ENCODE peak calls at places on chromosomes 6 and 20, in eight cellular contexts. One of them, this sample, is unnamed.

GRCh38 chr6:9482030-9482731 is 932.7 kb downstream of the TFAP2A start:
- DNase-seq in glutamatergic neuron: no peak
- DNase-seq in endothelial cell: no peak
- DNase-seq in esophagus squamous epithelium: no peak
- DNase-seq in heart left ventricle: no peak
- DNase-seq in type B pancreatic cell: no peak
- DNase-seq in mesothelial cell of epicardium: no peak
- DNase-seq in lower leg skin: no peak
- DNase-seq in this sample: no peak

GRCh38 chr20:51871943-51872342 is 69.6 kb upstream of the SALL4 start:
- DNase-seq in glutamatergic neuron: no peak
- DNase-seq in endothelial cell: no peak
- DNase-seq in esophagus squamous epithelium: no peak
- DNase-seq in heart left ventricle: no peak
- DNase-seq in type B pancreatic cell: no peak
- DNase-seq in mesothelial cell of epicardium: no peak
- DNase-seq in lower leg skin: no peak
- DNase-seq in this sample: no peak

GRCh38 chr6:170167657-170168159 is 123.2 kb downstream of the DLL1 start:
- DNase-seq in glutamatergic neuron: no peak
- DNase-seq in endothelial cell: no peak
- DNase-seq in esophagus squamous epithelium: no peak
- DNase-seq in heart left ventricle: peak; percentile 65
- DNase-seq in type B pancreatic cell: no peak
- DNase-seq in mesothelial cell of epicardium: peak; percentile 10
- DNase-seq in lower leg skin: no peak
- DNase-seq in this sample: no peak

GRCh38 chr6:163751032-163751525 is 336.6 kb downstream of the QKI start:
- DNase-seq in glutamatergic neuron: no peak
- DNase-seq in endothelial cell: no peak
- DNase-seq in esophagus squamous epithelium: no peak
- DNase-seq in heart left ventricle: no peak
- DNase-seq in type B pancreatic cell: no peak
- DNase-seq in mesothelial cell of epicardium: no peak
- DNase-seq in lower leg skin: no peak
- DNase-seq in this sample: no peak

GRCh38 chr6:39914239-39914638 is 20.0 kb downstream of the MOCS1 start:
- DNase-seq in glutamatergic neuron: no peak
- DNase-seq in endothelial cell: no peak
- DNase-seq in esophagus squamous epithelium: no peak
- DNase-seq in heart left ventricle: no peak
- DNase-seq in type B pancreatic cell: no peak
- DNase-seq in mesothelial cell of epicardium: no peak
- DNase-seq in lower leg skin: no peak
- DNase-seq in this sample: no peak

GRCh38 chr6:140012146-140012545 is 637.7 kb upstream of the CITED2 start:
- DNase-seq in glutamatergic neuron: no peak
- DNase-seq in endothelial cell: no peak
- DNase-seq in esophagus squamous epithelium: no peak
- DNase-seq in heart left ventricle: no peak
- DNase-seq in type B pancreatic cell: no peak
- DNase-seq in mesothelial cell of epicardium: no peak
- DNase-seq in lower leg skin: no peak
- DNase-seq in this sample: no peak

GRCh38 chr20:38854654-38855066 is 49.2 kb downstream of the PPP1R16B start:
- DNase-seq in glutamatergic neuron: no peak
- DNase-seq in endothelial cell: no peak
- DNase-seq in esophagus squamous epithelium: no peak
- DNase-seq in heart left ventricle: no peak
- DNase-seq in type B pancreatic cell: no peak
- DNase-seq in mesothelial cell of epicardium: no peak
- DNase-seq in lower leg skin: no peak
- DNase-seq in this sample: no peak

GRCh38 chr6:169201985-169202384 is 51.7 kb downstream of the THBS2 start:
- DNase-seq in glutamatergic neuron: no peak
- DNase-seq in endothelial cell: no peak
- DNase-seq in esophagus squamous epithelium: no peak
- DNase-seq in heart left ventricle: no peak
- DNase-seq in type B pancreatic cell: no peak
- DNase-seq in mesothelial cell of epicardium: no peak
- DNase-seq in lower leg skin: no peak
- DNase-seq in this sample: peak; percentile 38

GRCh38 chr6:89111933-89112332 is 5.9 kb downstream of the SRSF12 start:
- DNase-seq in glutamatergic neuron: no peak
- DNase-seq in endothelial cell: no peak
- DNase-seq in esophagus squamous epithelium: no peak
- DNase-seq in heart left ventricle: no peak
- DNase-seq in type B pancreatic cell: no peak
- DNase-seq in mesothelial cell of epicardium: no peak
- DNase-seq in lower leg skin: no peak
- DNase-seq in this sample: no peak

GRCh38 chr6:104771258-104771832 is 88.4 kb downstream of the HACE1 start:
- DNase-seq in glutamatergic neuron: no peak
- DNase-seq in endothelial cell: no peak
- DNase-seq in esophagus squamous epithelium: no peak
- DNase-seq in heart left ventricle: no peak
- DNase-seq in type B pancreatic cell: no peak
- DNase-seq in mesothelial cell of epicardium: no peak
- DNase-seq in lower leg skin: no peak
- DNase-seq in this sample: no peak

GRCh38 chr6:78259935-78260334 is 607.1 kb downstream of the MEI4 start:
- DNase-seq in glutamatergic neuron: no peak
- DNase-seq in endothelial cell: no peak
- DNase-seq in esophagus squamous epithelium: no peak
- DNase-seq in heart left ventricle: no peak
- DNase-seq in type B pancreatic cell: no peak
- DNase-seq in mesothelial cell of epicardium: no peak
- DNase-seq in lower leg skin: no peak
- DNase-seq in this sample: no peak

DNA sequence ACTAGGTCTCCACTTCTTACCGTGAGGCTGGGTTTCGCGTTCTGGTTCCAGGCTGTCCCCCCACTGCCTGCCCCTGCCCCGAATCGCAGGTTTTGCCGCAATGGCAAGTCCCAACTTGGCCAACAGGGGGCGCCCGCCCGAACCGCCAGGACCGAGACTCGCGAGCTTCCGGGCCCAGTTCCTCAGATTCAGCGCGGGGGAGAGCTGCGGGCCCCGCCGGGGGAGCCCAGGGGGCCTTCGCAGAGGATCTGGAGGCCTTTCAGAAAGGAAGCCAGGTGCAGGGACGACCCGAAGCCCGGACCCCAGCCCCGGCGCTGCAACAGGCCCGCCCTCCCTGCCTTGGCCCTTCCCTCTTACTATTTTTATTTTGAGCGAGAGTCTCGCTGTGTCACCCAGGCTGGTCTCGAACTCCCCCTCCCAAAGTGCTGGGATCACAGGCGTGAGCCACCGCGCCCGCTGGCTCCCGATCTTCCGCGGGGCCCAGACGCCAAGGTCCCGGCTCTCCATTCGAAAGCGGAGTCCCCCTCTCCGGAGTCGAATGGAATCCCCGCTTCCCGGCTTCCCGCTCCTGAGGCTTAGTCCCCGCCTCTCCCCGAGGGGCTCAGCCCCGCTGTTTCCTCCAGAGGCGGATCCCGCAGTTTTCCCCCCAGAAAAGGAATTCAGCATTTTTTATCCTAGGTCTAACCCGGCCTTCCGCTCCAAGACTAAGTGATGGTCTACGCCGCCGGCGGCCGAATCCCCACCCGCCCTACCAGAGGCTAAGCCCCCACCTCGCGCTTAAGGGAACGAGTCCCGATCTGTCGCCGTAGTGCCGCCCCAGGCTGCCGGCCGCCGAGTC is 11.7 kb upstream of the TMC2 start:
- DNase-seq in glutamatergic neuron: peak; percentile 93
- DNase-seq in endothelial cell: peak; percentile 95
- DNase-seq in esophagus squamous epithelium: no peak
- DNase-seq in heart left ventricle: peak; percentile 94
- DNase-seq in type B pancreatic cell: peak; percentile 94
- DNase-seq in mesothelial cell of epicardium: peak; percentile 79
- DNase-seq in lower leg skin: peak; percentile 98
- DNase-seq in this sample: peak; percentile 97
- TF ChIP-seq CTCF in glutamatergic neuron: peak; percentile 100
- TF ChIP-seq CTCF in endothelial cell: peak; percentile 99
- TF ChIP-seq CTCF in esophagus squamous epithelium: peak; percentile 90
- TF ChIP-seq CTCF in heart left ventricle: peak; percentile 99
- TF ChIP-seq CTCF in type B pancreatic cell: peak; percentile 99
- TF ChIP-seq CTCF in mesothelial cell of epicardium: peak; percentile 99
- TF ChIP-seq CTCF in lower leg skin: no peak
- TF ChIP-seq CTCF in this sample: peak; percentile 98

GRCh38 chr20:23200413-23200812 is 114.3 kb upstream of the CD93 start:
- DNase-seq in glutamatergic neuron: no peak
- DNase-seq in endothelial cell: no peak
- DNase-seq in esophagus squamous epithelium: no peak
- DNase-seq in heart left ventricle: no peak
- DNase-seq in type B pancreatic cell: no peak
- DNase-seq in mesothelial cell of epicardium: no peak
- DNase-seq in lower leg skin: no peak
- DNase-seq in this sample: no peak

GRCh38 chr20:23198815-23199214 is 112.7 kb upstream of the CD93 start:
- DNase-seq in glutamatergic neuron: no peak
- DNase-seq in endothelial cell: no peak
- DNase-seq in esophagus squamous epithelium: no peak
- DNase-seq in heart left ventricle: no peak
- DNase-seq in type B pancreatic cell: no peak
- DNase-seq in mesothelial cell of epicardium: no peak
- DNase-seq in lower leg skin: no peak
- DNase-seq in this sample: no peak

GRCh38 chr20:23201658-23202057 is 115.5 kb upstream of the CD93 start:
- DNase-seq in glutamatergic neuron: no peak
- DNase-seq in endothelial cell: no peak
- DNase-seq in esophagus squamous epithelium: no peak
- DNase-seq in heart left ventricle: no peak
- DNase-seq in type B pancreatic cell: no peak
- DNase-seq in mesothelial cell of epicardium: no peak
- DNase-seq in lower leg skin: peak; percentile 77
- DNase-seq in this sample: no peak

GRCh38 chr20:23199356-23199755 is 113.2 kb upstream of the CD93 start:
- DNase-seq in glutamatergic neuron: no peak
- DNase-seq in endothelial cell: no peak
- DNase-seq in esophagus squamous epithelium: no peak
- DNase-seq in heart left ventricle: no peak
- DNase-seq in type B pancreatic cell: no peak
- DNase-seq in mesothelial cell of epicardium: no peak
- DNase-seq in lower leg skin: no peak
- DNase-seq in this sample: no peak

DNA sequence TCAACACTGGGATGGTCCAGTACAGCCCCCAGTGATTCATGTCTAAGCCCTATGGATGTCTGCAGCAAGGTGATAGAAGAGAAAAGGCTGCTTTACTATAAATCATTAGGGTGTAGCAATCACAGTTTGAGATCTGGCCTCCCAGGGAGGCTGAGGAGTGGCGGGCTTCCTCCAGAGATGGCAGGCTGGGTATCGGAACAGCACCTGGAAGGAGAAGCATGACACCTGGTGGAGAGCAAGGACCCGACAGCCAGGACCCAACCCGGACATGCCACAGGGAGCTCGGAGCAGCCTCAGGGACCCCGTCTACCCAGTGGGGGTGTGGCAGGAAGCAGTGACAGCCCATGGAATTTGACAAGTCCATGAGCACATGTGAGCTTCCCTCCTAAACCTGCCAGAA is 114.8 kb upstream of the CD93 start:
- DNase-seq in glutamatergic neuron: no peak
- DNase-seq in endothelial cell: peak; percentile 50
- DNase-seq in esophagus squamous epithelium: no peak
- DNase-seq in heart left ventricle: no peak
- DNase-seq in type B pancreatic cell: no peak
- DNase-seq in mesothelial cell of epicardium: no peak
- DNase-seq in lower leg skin: peak; percentile 85
- DNase-seq in this sample: no peak
- TF ChIP-seq CTCF in glutamatergic neuron: no peak
- TF ChIP-seq CTCF in endothelial cell: peak; percentile 55
- TF ChIP-seq CTCF in esophagus squamous epithelium: peak; percentile 79
- TF ChIP-seq CTCF in heart left ventricle: peak; percentile 52
- TF ChIP-seq CTCF in type B pancreatic cell: peak; percentile 43
- TF ChIP-seq CTCF in mesothelial cell of epicardium: peak; percentile 51
- TF ChIP-seq CTCF in lower leg skin: no peak
- TF ChIP-seq CTCF in this sample: peak; percentile 42

DNA sequence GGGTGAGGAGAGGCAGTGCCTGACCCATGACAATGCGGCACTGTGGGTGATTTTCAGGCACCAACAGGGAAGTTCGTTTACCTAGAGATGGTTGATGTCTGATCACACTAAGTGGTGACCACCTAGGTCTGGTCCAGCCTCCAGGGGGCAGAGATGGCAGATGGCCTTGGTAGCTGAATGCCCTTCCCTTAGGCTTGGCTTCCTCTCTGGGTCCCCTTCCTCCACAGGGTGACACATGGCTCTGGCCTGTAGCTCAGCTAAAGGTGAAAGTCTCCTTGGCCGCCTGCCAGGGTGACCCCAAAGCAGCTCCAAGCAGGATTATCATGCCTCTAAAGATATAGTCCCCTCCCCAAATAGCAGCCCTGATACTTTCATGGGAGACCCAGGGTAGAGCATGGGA is 6.4 kb downstream of the GDAP1L1 start:
- DNase-seq in glutamatergic neuron: no peak
- DNase-seq in endothelial cell: no peak
- DNase-seq in esophagus squamous epithelium: no peak
- DNase-seq in heart left ventricle: no peak
- DNase-seq in type B pancreatic cell: no peak
- DNase-seq in mesothelial cell of epicardium: no peak
- DNase-seq in lower leg skin: no peak
- DNase-seq in this sample: no peak
- TF ChIP-seq CTCF in glutamatergic neuron: no peak
- TF ChIP-seq CTCF in endothelial cell: no peak
- TF ChIP-seq CTCF in esophagus squamous epithelium: no peak
- TF ChIP-seq CTCF in heart left ventricle: no peak
- TF ChIP-seq CTCF in type B pancreatic cell: no peak
- TF ChIP-seq CTCF in mesothelial cell of epicardium: no peak
- TF ChIP-seq CTCF in lower leg skin: no peak
- TF ChIP-seq CTCF in this sample: no peak

GRCh38 chr6:33049323-33049722 is 24.1 kb downstream of the HLA-DPA1 start:
- DNase-seq in glutamatergic neuron: no peak
- DNase-seq in endothelial cell: no peak
- DNase-seq in esophagus squamous epithelium: no peak
- DNase-seq in heart left ventricle: no peak
- DNase-seq in type B pancreatic cell: no peak
- DNase-seq in mesothelial cell of epicardium: no peak
- DNase-seq in lower leg skin: no peak
- DNase-seq in this sample: no peak
- TF ChIP-seq CTCF in glutamatergic neuron: no peak
- TF ChIP-seq CTCF in endothelial cell: no peak
- TF ChIP-seq CTCF in esophagus squamous epithelium: no peak
- TF ChIP-seq CTCF in heart left ventricle: no peak
- TF ChIP-seq CTCF in type B pancreatic cell: peak; percentile 40
- TF ChIP-seq CTCF in mesothelial cell of epicardium: no peak
- TF ChIP-seq CTCF in lower leg skin: no peak
- TF ChIP-seq CTCF in this sample: no peak

This sample was measured in osteocyte.